ENCODE peak calls at places on chromosomes 1 and 21, in eight cellular contexts. A is A172, Z is hepatocyte, Q is AG10803, L is fibroblast of mammary gland, O is A549, H is type B pancreatic cell, I is cardiac fibroblast. R is an unnamed sample.

GRCh38 chr1:8583031-8583430 is 234.4 kb downstream of the RERE start:
- DNase-seq in A (no peak), Z (no peak), Q (no peak), L (no peak), O (no peak), H (no peak), I (no peak), R (no peak)

GRCh38 chr1:25503551-25504426 is 39.6 kb upstream of the LDLRAP1 start:
- DNase-seq in A (peak), Z (peak), Q (peak), L (no peak), O (peak), H (no peak), I (peak), R (peak)

GRCh38 chr1:228810855-228811654 is 75.8 kb downstream of the RHOU start:
- DNase-seq in A (no peak), Z (no peak), Q (no peak), L (no peak), O (no peak), H (no peak), I (no peak), R (peak)

GRCh38 chr1:35463232-35463631 is 94.0 kb downstream of the KIAA0319L start:
- DNase-seq in A (no peak), Z (no peak), Q (no peak), L (no peak), O (no peak), H (no peak), I (no peak), R (no peak)

GRCh38 chr1:11842154-11843041 is 5.2 kb downstream of the NPPA start:
- DNase-seq in A (no peak), Z (peak), Q (no peak), L (no peak), O (no peak), H (no peak), I (no peak), R (peak)

GRCh38 chr1:54640361-54640760 is 1.2 kb upstream of the MROH7 start:
- DNase-seq in A (no peak), Z (no peak), Q (no peak), L (no peak), O (no peak), H (no peak), I (no peak), R (no peak)

GRCh38 chr1:37479255-37480124 is 5.1 kb downstream of the ZC3H12A start:
- DNase-seq in A (peak), Z (peak), Q (peak), L (peak), O (peak), H (no peak), I (peak), R (peak)

GRCh38 chr1:36224537-36225297 is 474 bp downstream of the THRAP3 start:
- DNase-seq in A (peak), Z (peak), Q (peak), L (peak), O (peak), H (peak), I (peak), R (peak)

GRCh38 chr1:77126309-77126708 is 92.9 kb downstream of the PIGK start:
- DNase-seq in A (peak), Z (peak), Q (peak), L (peak), O (peak), H (no peak), I (peak), R (peak)

GRCh38 chr1:41599912-41600311 is 115.4 kb upstream of the EDN2 start:
- DNase-seq in A (no peak), Z (no peak), Q (peak), L (peak), O (peak), H (no peak), I (peak), R (peak)

GRCh38 chr1:47411441-47411840 is 4.6 kb upstream of the FOXE3 start:
- DNase-seq in A (no peak), Z (no peak), Q (peak), L (no peak), O (no peak), H (no peak), I (no peak), R (no peak)

GRCh38 chr1:244447024-244447423 is 4.7 kb downstream of the ADSS2 start:
- DNase-seq in A (no peak), Z (no peak), Q (no peak), L (no peak), O (no peak), H (no peak), I (no peak), R (no peak)

GRCh38 chr1:2047749-2048729 is 2.2 kb upstream of the PRKCZ start:
- DNase-seq in A (no peak), Z (no peak), Q (no peak), L (no peak), O (no peak), H (no peak), I (no peak), R (no peak)

GRCh38 chr1:197218857-197219256 is 49.2 kb upstream of the CRB1 start:
- DNase-seq in A (no peak), Z (no peak), Q (no peak), L (no peak), O (no peak), H (no peak), I (no peak), R (no peak)

GRCh38 chr1:193355179-193355578 is 168.8 kb upstream of the B3GALT2 start:
- DNase-seq in A (peak), Z (peak), Q (no peak), L (peak), O (peak), H (no peak), I (peak), R (no peak)

GRCh38 chr1:86018311-86018923 is 138.2 kb downstream of the COL24A1 start:
- DNase-seq in A (peak), Z (peak), Q (peak), L (peak), O (peak), H (no peak), I (peak), R (peak)

GRCh38 chr1:62358974-62359373 is 39.7 kb upstream of the KANK4 start:
- DNase-seq in A (no peak), Z (no peak), Q (no peak), L (no peak), O (no peak), H (no peak), I (no peak), R (peak)

GRCh38 chr21:41861255-41861654 is 17.9 kb downstream of the PRDM15 start:
- DNase-seq in A (no peak), Z (no peak), Q (no peak), L (no peak), O (no peak), H (no peak), I (no peak), R (no peak)

GRCh38 chr21:14120091-14120734 is 90.5 kb downstream of the LIPI start:
- DNase-seq in A (no peak), Z (peak), Q (peak), L (peak), O (peak), H (no peak), I (peak), R (peak)

GRCh38 chr1:155024315-155024714 is 9.3 kb downstream of the DCST2 start:
- DNase-seq in A (no peak), Z (no peak), Q (no peak), L (no peak), O (no peak), H (no peak), I (no peak), R (no peak)

GRCh38 chr21:28480091-28480869 is 512.4 kb downstream of the LTN1 start:
- DNase-seq in A (no peak), Z (no peak), Q (peak), L (no peak), O (no peak), H (no peak), I (no peak), R (no peak)

GRCh38 chr21:45938453-45938755 is 43.2 kb upstream of the COL6A1 start:
- DNase-seq in A (no peak), Z (no peak), Q (no peak), L (no peak), O (no peak), H (no peak), I (no peak), R (no peak)

GRCh38 chr1:21665711-21666571 is 3.2 kb downstream of the RAP1GAP start:
- DNase-seq in A (no peak), Z (no peak), Q (peak), L (peak), O (no peak), H (peak), I (peak), R (no peak)

GRCh38 chr1:55378582-55378981 is 163.4 kb upstream of the USP24 start:
- DNase-seq in A (peak), Z (peak), Q (peak), L (peak), O (peak), H (no peak), I (peak), R (peak)

GRCh38 chr1:114209971-114210370 is 56.3 kb upstream of the SYT6 start:
- DNase-seq in A (no peak), Z (no peak), Q (no peak), L (no peak), O (no peak), H (no peak), I (no peak), R (no peak)